ENCODE peak calls at places on chromosomes 13 and 19, in seven cellular contexts. One of them, this sample, is unnamed.

GRCh38 chr13:45820106-45820838 is 31.3 kb downstream of the SIAH3 start:
- DNase-seq in A549: no peak
- DNase-seq in IMR-90: no peak
- DNase-seq in H1: no peak
- DNase-seq in K562: no peak
- DNase-seq in SK-N-SH: no peak
- DNase-seq in HepG2: no peak
- DNase-seq in this sample: no peak

GRCh38 chr13:109330941-109331340 is 455.4 kb downstream of the IRS2 start:
- DNase-seq in A549: no peak
- DNase-seq in IMR-90: peak; percentile 85
- DNase-seq in H1: no peak
- DNase-seq in K562: no peak
- DNase-seq in SK-N-SH: no peak
- DNase-seq in HepG2: no peak
- DNase-seq in this sample: no peak

GRCh38 chr13:109785892-109786450 is 412 bp downstream of the IRS2 start:
- DNase-seq in A549: no peak
- DNase-seq in IMR-90: no peak
- DNase-seq in H1: no peak
- DNase-seq in K562: peak; percentile 49
- DNase-seq in SK-N-SH: peak; percentile 70
- DNase-seq in HepG2: no peak
- DNase-seq in this sample: no peak

GRCh38 chr13:48976677-48977625 is 1.2 kb downstream of the FNDC3A start:
- DNase-seq in A549: no peak
- DNase-seq in IMR-90: no peak
- DNase-seq in H1: no peak
- DNase-seq in K562: no peak
- DNase-seq in SK-N-SH: no peak
- DNase-seq in HepG2: peak; percentile 73
- DNase-seq in this sample: no peak

GRCh38 chr19:40717880-40718773 is 1.2 kb downstream of the ITPKC start:
- DNase-seq in A549: peak; percentile 40
- DNase-seq in IMR-90: peak; percentile 15
- DNase-seq in H1: no peak
- DNase-seq in K562: peak; percentile 46
- DNase-seq in SK-N-SH: no peak
- DNase-seq in HepG2: peak; percentile 18
- DNase-seq in this sample: no peak

GRCh38 chr19:50252111-50252886 is 48.9 kb downstream of the MYH14 start:
- DNase-seq in A549: no peak
- DNase-seq in IMR-90: no peak
- DNase-seq in H1: no peak
- DNase-seq in K562: peak; percentile 69
- DNase-seq in SK-N-SH: peak; percentile 65
- DNase-seq in HepG2: no peak
- DNase-seq in this sample: no peak

GRCh38 chr13:66618702-66619101 is 611.4 kb downstream of the PCDH9 start:
- DNase-seq in A549: peak; percentile 16
- DNase-seq in IMR-90: peak; percentile 63
- DNase-seq in H1: no peak
- DNase-seq in K562: peak; percentile 5
- DNase-seq in SK-N-SH: peak; percentile 48
- DNase-seq in HepG2: peak; percentile 5
- DNase-seq in this sample: no peak

GRCh38 chr19:56015756-56016155 is 29.2 kb downstream of the NLRP5 start:
- DNase-seq in A549: no peak
- DNase-seq in IMR-90: no peak
- DNase-seq in H1: no peak
- DNase-seq in K562: peak; percentile 27
- DNase-seq in SK-N-SH: no peak
- DNase-seq in HepG2: peak; percentile 16
- DNase-seq in this sample: no peak

GRCh38 chr13:113564331-113565023 is 20.1 kb upstream of the TFDP1 start:
- DNase-seq in A549: no peak
- DNase-seq in IMR-90: no peak
- DNase-seq in H1: no peak
- DNase-seq in K562: no peak
- DNase-seq in SK-N-SH: no peak
- DNase-seq in HepG2: no peak
- DNase-seq in this sample: no peak

GRCh38 chr13:82356667-82357066 is 1525.6 kb downstream of the SLITRK1 start:
- DNase-seq in A549: no peak
- DNase-seq in IMR-90: no peak
- DNase-seq in H1: no peak
- DNase-seq in K562: no peak
- DNase-seq in SK-N-SH: no peak
- DNase-seq in HepG2: no peak
- DNase-seq in this sample: no peak

GRCh38 chr19:38318595-38319142 is 976 bp upstream of the KCNK6 start:
- DNase-seq in A549: no peak
- DNase-seq in IMR-90: no peak
- DNase-seq in H1: no peak
- DNase-seq in K562: no peak
- DNase-seq in SK-N-SH: no peak
- DNase-seq in HepG2: no peak
- DNase-seq in this sample: no peak

GRCh38 chr19:15439078-15439799 is 10.5 kb downstream of the WIZ start:
- DNase-seq in A549: no peak
- DNase-seq in IMR-90: no peak
- DNase-seq in H1: no peak
- DNase-seq in K562: no peak
- DNase-seq in SK-N-SH: no peak
- DNase-seq in HepG2: no peak
- DNase-seq in this sample: no peak

GRCh38 chr19:33152178-33152577 is 20.3 kb downstream of the WDR88 start:
- DNase-seq in A549: no peak
- DNase-seq in IMR-90: peak; percentile 50
- DNase-seq in H1: no peak
- DNase-seq in K562: no peak
- DNase-seq in SK-N-SH: no peak
- DNase-seq in HepG2: no peak
- DNase-seq in this sample: no peak

GRCh38 chr19:41537789-41538188 is 38.2 kb upstream of the CEACAM21 start:
- DNase-seq in A549: no peak
- DNase-seq in IMR-90: peak; percentile 22
- DNase-seq in H1: no peak
- DNase-seq in K562: peak; percentile 17
- DNase-seq in SK-N-SH: no peak
- DNase-seq in HepG2: peak; percentile 6
- DNase-seq in this sample: no peak

GRCh38 chr19:51927859-51928258 is 587 bp downstream of the ZNF613 start:
- DNase-seq in A549: no peak
- DNase-seq in IMR-90: no peak
- DNase-seq in H1: no peak
- DNase-seq in K562: no peak
- DNase-seq in SK-N-SH: no peak
- DNase-seq in HepG2: no peak
- DNase-seq in this sample: no peak

GRCh38 chr19:35272122-35272715 is 3.5 kb downstream of the USF2 start:
- DNase-seq in A549: no peak
- DNase-seq in IMR-90: no peak
- DNase-seq in H1: no peak
- DNase-seq in K562: no peak
- DNase-seq in SK-N-SH: no peak
- DNase-seq in HepG2: no peak
- DNase-seq in this sample: no peak

GRCh38 chr13:30216111-30216510 is 91.2 kb downstream of the KATNAL1 start:
- DNase-seq in A549: no peak
- DNase-seq in IMR-90: no peak
- DNase-seq in H1: no peak
- DNase-seq in K562: no peak
- DNase-seq in SK-N-SH: no peak
- DNase-seq in HepG2: peak; percentile 5
- DNase-seq in this sample: no peak

GRCh38 chr13:98454389-98454881 is 122.5 kb downstream of the STK24 start:
- DNase-seq in A549: no peak
- DNase-seq in IMR-90: peak; percentile 94
- DNase-seq in H1: no peak
- DNase-seq in K562: no peak
- DNase-seq in SK-N-SH: no peak
- DNase-seq in HepG2: peak; percentile 41
- DNase-seq in this sample: no peak

GRCh38 chr19:13163609-13164364 is 13.6 kb downstream of the IER2 start:
- DNase-seq in A549: no peak
- DNase-seq in IMR-90: peak; percentile 83
- DNase-seq in H1: no peak
- DNase-seq in K562: peak; percentile 64
- DNase-seq in SK-N-SH: peak; percentile 94
- DNase-seq in HepG2: peak; percentile 60
- DNase-seq in this sample: no peak

GRCh38 chr19:18809149-18809978 is 18.3 kb upstream of the COMP start:
- DNase-seq in A549: no peak
- DNase-seq in IMR-90: peak; percentile 78
- DNase-seq in H1: no peak
- DNase-seq in K562: no peak
- DNase-seq in SK-N-SH: no peak
- DNase-seq in HepG2: no peak
- DNase-seq in this sample: no peak

GRCh38 chr13:52931913-52932312 is 83.5 kb upstream of the PCDH8 start:
- DNase-seq in A549: no peak
- DNase-seq in IMR-90: no peak
- DNase-seq in H1: no peak
- DNase-seq in K562: no peak
- DNase-seq in SK-N-SH: no peak
- DNase-seq in HepG2: no peak
- DNase-seq in this sample: no peak

GRCh38 chr13:28754698-28755545 is 36.2 kb upstream of the SLC46A3 start:
- DNase-seq in A549: no peak
- DNase-seq in IMR-90: peak; percentile 13
- DNase-seq in H1: no peak
- DNase-seq in K562: peak; percentile 20
- DNase-seq in SK-N-SH: peak; percentile 38
- DNase-seq in HepG2: peak; percentile 11
- DNase-seq in this sample: no peak

GRCh38 chr19:5407356-5407755 is 47.9 kb upstream of the ZNRF4 start:
- DNase-seq in A549: peak; percentile 25
- DNase-seq in IMR-90: peak; percentile 17
- DNase-seq in H1: no peak
- DNase-seq in K562: peak; percentile 71
- DNase-seq in SK-N-SH: peak; percentile 69
- DNase-seq in HepG2: peak; percentile 12
- DNase-seq in this sample: no peak

GRCh38 chr19:18674616-18675015 is 8.9 kb upstream of the CRTC1 start:
- DNase-seq in A549: no peak
- DNase-seq in IMR-90: peak; percentile 14
- DNase-seq in H1: no peak
- DNase-seq in K562: no peak
- DNase-seq in SK-N-SH: peak; percentile 73
- DNase-seq in HepG2: no peak
- DNase-seq in this sample: no peak

GRCh38 chr13:94860981-94861407 is 148.6 kb upstream of the SOX21 start:
- DNase-seq in A549: no peak
- DNase-seq in IMR-90: peak; percentile 13
- DNase-seq in H1: no peak
- DNase-seq in K562: no peak
- DNase-seq in SK-N-SH: no peak
- DNase-seq in HepG2: no peak
- DNase-seq in this sample: no peak

DNA sequence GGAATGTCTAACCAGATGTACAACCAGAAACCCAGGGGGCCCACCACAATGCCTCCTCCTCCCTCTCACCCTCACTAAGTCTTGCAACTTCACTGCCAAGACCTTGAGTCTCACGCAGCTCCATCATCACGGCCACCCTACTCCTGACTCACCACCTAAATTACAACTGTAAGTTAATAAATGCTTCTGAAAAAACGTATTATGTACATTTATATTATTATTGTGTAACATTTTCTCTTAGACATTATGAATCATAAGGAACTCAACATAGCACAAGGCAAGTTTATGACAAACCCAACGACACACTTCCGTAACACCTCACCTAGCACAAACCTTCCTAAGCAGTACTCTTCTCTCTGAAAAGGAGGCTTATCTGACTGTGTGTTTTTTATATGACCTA is 20.7 kb downstream of the MIPEP start:
- DNase-seq in A549: no peak
- DNase-seq in IMR-90: peak; percentile 95
- DNase-seq in H1: no peak
- DNase-seq in K562: no peak
- DNase-seq in SK-N-SH: no peak
- DNase-seq in HepG2: no peak
- DNase-seq in this sample: no peak
- TF ChIP-seq RFX5 in A549: no peak
- TF ChIP-seq RFX5 in IMR-90: no peak
- TF ChIP-seq RFX5 in H1: no peak
- TF ChIP-seq RFX5 in K562: no peak
- TF ChIP-seq RFX5 in SK-N-SH: no peak
- TF ChIP-seq RFX5 in HepG2: no peak
- TF ChIP-seq RFX5 in this sample: no peak

DNA sequence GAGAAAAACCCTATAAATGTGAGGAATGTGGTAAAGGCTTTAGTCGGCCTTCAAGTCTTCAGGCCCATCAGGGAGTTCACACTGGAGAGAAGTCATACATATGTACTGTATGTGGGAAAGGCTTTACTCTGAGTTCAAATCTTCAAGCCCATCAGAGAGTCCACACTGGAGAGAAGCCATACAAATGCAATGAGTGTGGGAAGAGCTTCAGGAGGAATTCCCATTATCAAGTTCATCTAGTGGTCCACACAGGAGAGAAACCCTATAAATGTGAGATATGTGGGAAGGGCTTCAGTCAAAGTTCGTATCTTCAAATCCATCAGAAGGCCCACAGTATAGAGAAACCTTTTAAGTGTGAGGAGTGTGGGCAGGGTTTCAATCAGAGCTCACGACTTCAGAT is 11.7 kb downstream of the ZNF226 start:
- DNase-seq in A549: no peak
- DNase-seq in IMR-90: no peak
- DNase-seq in H1: no peak
- DNase-seq in K562: no peak
- DNase-seq in SK-N-SH: no peak
- DNase-seq in HepG2: no peak
- DNase-seq in this sample: no peak
- TF ChIP-seq RFX5 in A549: no peak
- TF ChIP-seq RFX5 in IMR-90: no peak
- TF ChIP-seq RFX5 in H1: no peak
- TF ChIP-seq RFX5 in K562: no peak
- TF ChIP-seq RFX5 in SK-N-SH: no peak
- TF ChIP-seq RFX5 in HepG2: no peak
- TF ChIP-seq RFX5 in this sample: no peak

GRCh38 chr13:39144941-39145533 is 106.8 kb downstream of the NHLRC3 start:
- DNase-seq in A549: peak; percentile 25
- DNase-seq in IMR-90: peak; percentile 70
- DNase-seq in H1: peak; percentile 31
- DNase-seq in K562: peak; percentile 17
- DNase-seq in SK-N-SH: peak; percentile 56
- DNase-seq in HepG2: no peak
- DNase-seq in this sample: no peak
- TF ChIP-seq RFX5 in A549: no peak
- TF ChIP-seq RFX5 in IMR-90: no peak
- TF ChIP-seq RFX5 in H1: no peak
- TF ChIP-seq RFX5 in K562: no peak
- TF ChIP-seq RFX5 in SK-N-SH: no peak
- TF ChIP-seq RFX5 in HepG2: no peak
- TF ChIP-seq RFX5 in this sample: no peak

DNA sequence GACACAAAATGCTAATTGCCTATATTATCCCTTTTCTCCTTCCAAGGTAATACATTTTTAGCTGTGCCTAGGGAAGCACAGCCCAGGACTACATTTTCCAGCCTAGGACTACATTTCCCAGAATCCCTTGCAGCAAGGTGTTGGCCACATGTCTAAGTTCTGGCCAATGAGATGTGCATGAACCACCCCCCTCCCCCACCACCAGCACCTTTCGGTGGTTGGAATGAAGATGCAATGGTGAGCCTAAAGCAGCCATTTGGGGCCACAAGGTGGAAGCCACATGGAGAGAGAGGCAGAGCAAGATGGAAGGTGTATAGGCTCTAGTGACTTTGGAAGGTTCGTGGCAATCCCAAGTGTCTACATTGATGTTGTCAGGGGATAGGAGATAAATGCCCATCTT is 16.2 kb downstream of the UNC13A start:
- DNase-seq in A549: no peak
- DNase-seq in IMR-90: peak; percentile 37
- DNase-seq in H1: no peak
- DNase-seq in K562: peak; percentile 75
- DNase-seq in SK-N-SH: peak; percentile 73
- DNase-seq in HepG2: peak; percentile 24
- DNase-seq in this sample: no peak
- TF ChIP-seq RFX5 in A549: no peak
- TF ChIP-seq RFX5 in IMR-90: no peak
- TF ChIP-seq RFX5 in H1: no peak
- TF ChIP-seq RFX5 in K562: no peak
- TF ChIP-seq RFX5 in SK-N-SH: no peak
- TF ChIP-seq RFX5 in HepG2: no peak
- TF ChIP-seq RFX5 in this sample: no peak